ENCODE peak calls at places on chromosomes 4 and X, in seven cellular contexts. U is NCI-H1694 treated with DMSO at 0.1 percent for 48 hours; H is stimulated activated CD4-positive, alpha-beta T cell treated with anti-CD3 and anti-CD28 coated beads, Interleukin-4, amount 100 ng/mL, for 48 hours; X is NCI-H1436; C is midbrain; N is ureter; A is aorta. R is an unnamed sample.

GRCh38 chr4:102684605-102685052 is 76.1 kb downstream of the MANBA start:
- DNase-seq in U (no peak), H (no peak), X (no peak), C (no peak), N (no peak), A (no peak), R (no peak)

GRCh38 chr4:3649491-3649890 is 116.7 kb upstream of the ADRA2C start:
- DNase-seq in U (no peak), H (no peak), X (no peak), C (no peak), N (no peak), A (no peak), R (no peak)

GRCh38 chr4:78592104-78592783 is 40.7 kb downstream of the ANXA3 start:
- DNase-seq in U (no peak), H (no peak), X (no peak), C (no peak), N (no peak), A (no peak), R (no peak)

GRCh38 chr4:108601517-108601916 is 18.9 kb upstream of the RPL34 start:
- DNase-seq in U (no peak), H (no peak), X (no peak), C (no peak), N (no peak), A (no peak), R (no peak)

GRCh38 chr4:163702736-163703135 is 208.2 kb downstream of the TMA16 start:
- DNase-seq in U (no peak), H (no peak), X (no peak), C (no peak), N (no peak), A (no peak), R (no peak)

GRCh38 chrX:93932471-93933220 is 258.6 kb downstream of the FAM133A start:
- DNase-seq in U (no peak), H (no peak), X (no peak), C (no peak), N (no peak), A (no peak), R (no peak)

GRCh38 chr4:89283975-89284556 is 23.5 kb downstream of the GPRIN3 start:
- DNase-seq in U (no peak), H (no peak), X (no peak), C (no peak), N (no peak), A (no peak), R (no peak)

GRCh38 chrX:48617542-48618340 is 20.4 kb downstream of the WDR13 start:
- DNase-seq in U (no peak), H (no peak), X (no peak), C (no peak), N (no peak), A (no peak), R (no peak)

GRCh38 chrX:96841325-96841724 is 42.4 kb upstream of the RPA4 start:
- DNase-seq in U (no peak), H (no peak), X (no peak), C (no peak), N (no peak), A (no peak), R (no peak)

GRCh38 chr4:76654796-76655195 is 219.8 kb downstream of the SHROOM3 start:
- DNase-seq in U (no peak), H (no peak), X (no peak), C (no peak), N (no peak), A (no peak), R (no peak)

GRCh38 chr4:172942840-172943239 is 225.8 kb upstream of the GALNT7 start:
- DNase-seq in U (no peak), H (no peak), X (no peak), C (no peak), N (no peak), A (no peak), R (no peak)

GRCh38 chr4:151287409-151287808 is 10.4 kb downstream of the PRSS48 start:
- DNase-seq in U (no peak), H (no peak), X (no peak), C (no peak), N (no peak), A (no peak), R (no peak)

GRCh38 chr4:76515975-76516853 is 81.2 kb downstream of the SHROOM3 start:
- DNase-seq in U (no peak), H (no peak), X (no peak), C (no peak), N (no peak), A (no peak), R (no peak)

GRCh38 chr4:156620786-156621185 is 350.8 kb downstream of the PDGFC start:
- DNase-seq in U (no peak), H (no peak), X (no peak), C (no peak), N (no peak), A (no peak), R (no peak)

GRCh38 chr4:4502694-4503311 is 39.0 kb downstream of the STX18 start:
- DNase-seq in U (no peak), H (no peak), X (no peak), C (peak; percentile 9), N (no peak), A (no peak), R (no peak)

GRCh38 chr4:37946503-37947179 is 13.6 kb upstream of the PTTG2 start:
- DNase-seq in U (no peak), H (no peak), X (no peak), C (no peak), N (no peak), A (no peak), R (no peak)

GRCh38 chr4:155578219-155578618 is 88.4 kb upstream of the GUCY1A1 start:
- DNase-seq in U (no peak), H (no peak), X (no peak), C (no peak), N (no peak), A (no peak), R (no peak)

GRCh38 chr4:108029321-108029720 is 39.6 kb downstream of the HADH start:
- DNase-seq in U (no peak), H (no peak), X (no peak), C (no peak), N (no peak), A (no peak), R (no peak)

GRCh38 chr4:2907226-2907625 is 56.0 kb downstream of the NOP14 start:
- DNase-seq in U (no peak), H (no peak), X (no peak), C (no peak), N (no peak), A (no peak), R (no peak)

GRCh38 chr4:145179201-145179860 is 1.1 kb downstream of the OTUD4 start:
- DNase-seq in U (no peak), H (peak; percentile 75), X (no peak), C (peak; percentile 74), N (peak; percentile 75), A (peak; percentile 93), R (no peak)

GRCh38 chr4:87103691-87104187 is 116.7 kb downstream of the KLHL8 start:
- DNase-seq in U (no peak), H (no peak), X (no peak), C (no peak), N (no peak), A (no peak), R (no peak)

GRCh38 chr4:147940144-147940543 is 208.3 kb downstream of the ARHGAP10 start:
- DNase-seq in U (no peak), H (no peak), X (no peak), C (peak; percentile 4), N (no peak), A (no peak), R (no peak)

GRCh38 chrX:130669233-130669632 is 233.8 kb downstream of the ENOX2 start:
- DNase-seq in U (no peak), H (no peak), X (no peak), C (no peak), N (no peak), A (no peak), R (no peak)

GRCh38 chr4:88275516-88275915 is 8.8 kb downstream of the PPM1K start:
- DNase-seq in U (no peak), H (no peak), X (no peak), C (no peak), N (no peak), A (no peak), R (no peak)

GRCh38 chr4:26861434-26862186 is 969 bp downstream of the STIM2 start:
- DNase-seq in U (peak; percentile 54), H (peak; percentile 72), X (peak; percentile 74), C (peak; percentile 63), N (peak; percentile 75), A (peak; percentile 90), R (peak; percentile 44)

GRCh38 chr4:5341151-5341925 is 290.1 kb downstream of the STK32B start:
- DNase-seq in U (no peak), H (no peak), X (no peak), C (no peak), N (no peak), A (no peak), R (no peak)

GRCh38 chrX:16882188-16882587 is 12.0 kb upstream of the RBBP7 start:
- DNase-seq in U (peak; percentile 2), H (no peak), X (no peak), C (no peak), N (no peak), A (no peak), R (no peak)

GRCh38 chr4:101356928-101357327 is 9.6 kb upstream of the PPP3CA start:
- DNase-seq in U (no peak), H (no peak), X (no peak), C (no peak), N (peak; percentile 60), A (no peak), R (peak; percentile 17)

GRCh38 chr4:170386974-170387373 is 297.2 kb upstream of the AADAT start:
- DNase-seq in U (no peak), H (no peak), X (no peak), C (no peak), N (no peak), A (no peak), R (no peak)

GRCh38 chr4:183860726-183861125 is 44.4 kb upstream of the STOX2 start:
- DNase-seq in U (no peak), H (no peak), X (no peak), C (peak; percentile 20), N (peak; percentile 62), A (no peak), R (no peak)

GRCh38 chrX:20144491-20144890 is 2.9 kb upstream of the EIF1AX start:
- DNase-seq in U (no peak), H (no peak), X (no peak), C (no peak), N (no peak), A (no peak), R (no peak)

GRCh38 chrX:23756165-23756564 is 13.1 kb upstream of the ACOT9 start:
- DNase-seq in U (peak; percentile 11), H (peak; percentile 48), X (peak; percentile 18), C (peak; percentile 13), N (no peak), A (no peak), R (no peak)

GRCh38 chrX:53440631-53441517 is 6.7 kb upstream of the HSD17B10 start:
- DNase-seq in U (peak; percentile 52), H (no peak), X (peak; percentile 12), C (no peak), N (peak; percentile 72), A (peak; percentile 91), R (peak; percentile 38)